ENCODE peak calls at places on chromosome 4, in ten cellular contexts. One of them, this sample, is unnamed.

GRCh38 chr4:76016383-76016782 is 6.9 kb downstream of the CXCL10 start:
- DNase-seq in lung: no peak
- DNase-seq in iPS DF 6.9: no peak
- DNase-seq in pancreas: peak; percentile 89
- DNase-seq in stomach: no peak
- DNase-seq in adipocyte: no peak
- DNase-seq in IMR-90: no peak
- DNase-seq in ovary: no peak
- DNase-seq in A549: no peak
- DNase-seq in CD4-positive, alpha-beta memory T cell: no peak
- DNase-seq in this sample: no peak

GRCh38 chr4:146134761-146135160 is 40.8 kb upstream of the LSM6 start:
- DNase-seq in lung: no peak
- DNase-seq in iPS DF 6.9: no peak
- DNase-seq in pancreas: no peak
- DNase-seq in stomach: no peak
- DNase-seq in adipocyte: peak; percentile 44
- DNase-seq in IMR-90: no peak
- DNase-seq in ovary: no peak
- DNase-seq in A549: no peak
- DNase-seq in CD4-positive, alpha-beta memory T cell: no peak
- DNase-seq in this sample: peak; percentile 76

GRCh38 chr4:75141162-75141561 is 208.2 kb downstream of the PARM1 start:
- DNase-seq in lung: no peak
- DNase-seq in iPS DF 6.9: no peak
- DNase-seq in pancreas: no peak
- DNase-seq in stomach: no peak
- DNase-seq in adipocyte: no peak
- DNase-seq in IMR-90: no peak
- DNase-seq in ovary: no peak
- DNase-seq in A549: no peak
- DNase-seq in CD4-positive, alpha-beta memory T cell: no peak
- DNase-seq in this sample: no peak

GRCh38 chr4:48557478-48557877 is 67.4 kb downstream of the ZAR1 start:
- DNase-seq in lung: no peak
- DNase-seq in iPS DF 6.9: no peak
- DNase-seq in pancreas: no peak
- DNase-seq in stomach: no peak
- DNase-seq in adipocyte: no peak
- DNase-seq in IMR-90: no peak
- DNase-seq in ovary: no peak
- DNase-seq in A549: peak; percentile 28
- DNase-seq in CD4-positive, alpha-beta memory T cell: no peak
- DNase-seq in this sample: no peak

GRCh38 chr4:159174645-159175147 is 71.8 kb downstream of the RAPGEF2 start:
- DNase-seq in lung: no peak
- DNase-seq in iPS DF 6.9: no peak
- DNase-seq in pancreas: no peak
- DNase-seq in stomach: no peak
- DNase-seq in adipocyte: peak; percentile 7
- DNase-seq in IMR-90: peak; percentile 12
- DNase-seq in ovary: no peak
- DNase-seq in A549: no peak
- DNase-seq in CD4-positive, alpha-beta memory T cell: no peak
- DNase-seq in this sample: no peak

GRCh38 chr4:52664479-52664878 is 5.4 kb upstream of the USP46 start:
- DNase-seq in lung: no peak
- DNase-seq in iPS DF 6.9: no peak
- DNase-seq in pancreas: no peak
- DNase-seq in stomach: no peak
- DNase-seq in adipocyte: no peak
- DNase-seq in IMR-90: no peak
- DNase-seq in ovary: no peak
- DNase-seq in A549: no peak
- DNase-seq in CD4-positive, alpha-beta memory T cell: no peak
- DNase-seq in this sample: no peak

GRCh38 chr4:84648185-84648584 is 65.3 kb downstream of the CDS1 start:
- DNase-seq in lung: no peak
- DNase-seq in iPS DF 6.9: no peak
- DNase-seq in pancreas: no peak
- DNase-seq in stomach: no peak
- DNase-seq in adipocyte: no peak
- DNase-seq in IMR-90: no peak
- DNase-seq in ovary: no peak
- DNase-seq in A549: no peak
- DNase-seq in CD4-positive, alpha-beta memory T cell: no peak
- DNase-seq in this sample: no peak

GRCh38 chr4:5125326-5125725 is 74.0 kb downstream of the STK32B start:
- DNase-seq in lung: no peak
- DNase-seq in iPS DF 6.9: no peak
- DNase-seq in pancreas: no peak
- DNase-seq in stomach: no peak
- DNase-seq in adipocyte: no peak
- DNase-seq in IMR-90: no peak
- DNase-seq in ovary: no peak
- DNase-seq in A549: no peak
- DNase-seq in CD4-positive, alpha-beta memory T cell: no peak
- DNase-seq in this sample: no peak

GRCh38 chr4:145437466-145437865 is 44.2 kb upstream of the SMAD1 start:
- DNase-seq in lung: no peak
- DNase-seq in iPS DF 6.9: no peak
- DNase-seq in pancreas: no peak
- DNase-seq in stomach: no peak
- DNase-seq in adipocyte: no peak
- DNase-seq in IMR-90: no peak
- DNase-seq in ovary: no peak
- DNase-seq in A549: no peak
- DNase-seq in CD4-positive, alpha-beta memory T cell: no peak
- DNase-seq in this sample: no peak

GRCh38 chr4:124939908-124940307 is 227.4 kb upstream of the ANKRD50 start:
- DNase-seq in lung: no peak
- DNase-seq in iPS DF 6.9: no peak
- DNase-seq in pancreas: no peak
- DNase-seq in stomach: no peak
- DNase-seq in adipocyte: no peak
- DNase-seq in IMR-90: no peak
- DNase-seq in ovary: no peak
- DNase-seq in A549: no peak
- DNase-seq in CD4-positive, alpha-beta memory T cell: no peak
- DNase-seq in this sample: no peak

GRCh38 chr4:3689576-3690551 is 76.3 kb upstream of the ADRA2C start:
- DNase-seq in lung: no peak
- DNase-seq in iPS DF 6.9: no peak
- DNase-seq in pancreas: peak; percentile 47
- DNase-seq in stomach: no peak
- DNase-seq in adipocyte: no peak
- DNase-seq in IMR-90: no peak
- DNase-seq in ovary: peak; percentile 16
- DNase-seq in A549: no peak
- DNase-seq in CD4-positive, alpha-beta memory T cell: no peak
- DNase-seq in this sample: no peak

GRCh38 chr4:8912089-8912455 is 40.4 kb upstream of the HMX1 start:
- DNase-seq in lung: no peak
- DNase-seq in iPS DF 6.9: no peak
- DNase-seq in pancreas: no peak
- DNase-seq in stomach: peak; percentile 16
- DNase-seq in adipocyte: no peak
- DNase-seq in IMR-90: no peak
- DNase-seq in ovary: no peak
- DNase-seq in A549: no peak
- DNase-seq in CD4-positive, alpha-beta memory T cell: no peak
- DNase-seq in this sample: no peak
- H3K4me1 ChIP-seq in lung: no peaks in the 10 kb centered on the region
- H3K4me1 ChIP-seq in iPS DF 6.9: no peaks in the 10 kb centered on the region
- H3K4me1 ChIP-seq in pancreas: no peaks in the 10 kb centered on the region
- H3K4me1 ChIP-seq in stomach: no peaks in the 10 kb centered on the region
- H3K4me1 ChIP-seq in adipocyte: no peaks in the 10 kb centered on the region
- H3K4me1 ChIP-seq in IMR-90: no peaks in the 10 kb centered on the region
- H3K4me1 ChIP-seq in ovary: no peaks in the 10 kb centered on the region
- H3K4me1 ChIP-seq in A549: peaks cover 6% of the 10 kb centered on the region
- H3K4me1 ChIP-seq in CD4-positive, alpha-beta memory T cell: no peaks in the 10 kb centered on the region
- H3K4me1 ChIP-seq in this sample: no peaks in the 10 kb centered on the region

DNA sequence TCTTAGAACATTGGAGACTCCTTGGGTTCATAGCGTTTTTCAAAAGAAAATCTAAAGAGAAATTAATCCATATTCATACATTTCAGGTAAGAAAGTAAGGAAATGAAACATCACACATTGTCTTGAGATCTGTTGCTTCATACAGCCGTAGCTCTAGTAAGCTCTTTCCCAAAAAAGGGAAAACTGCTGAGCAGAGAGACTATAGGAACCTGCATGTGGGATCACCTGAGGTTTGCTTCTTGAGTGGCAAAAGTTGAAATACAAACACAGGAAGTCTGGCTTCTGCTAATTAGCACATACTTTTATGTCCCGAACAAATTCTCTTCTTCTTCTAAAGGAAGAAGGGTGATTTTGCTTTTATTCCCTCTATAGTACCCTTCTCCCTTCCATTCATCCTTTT is 57.7 kb downstream of the MRPL1 start:
- DNase-seq in lung: no peak
- DNase-seq in iPS DF 6.9: no peak
- DNase-seq in pancreas: no peak
- DNase-seq in stomach: no peak
- DNase-seq in adipocyte: no peak
- DNase-seq in IMR-90: no peak
- DNase-seq in ovary: no peak
- DNase-seq in A549: no peak
- DNase-seq in CD4-positive, alpha-beta memory T cell: no peak
- DNase-seq in this sample: no peak
- H3K4me1 ChIP-seq in lung: peaks cover 6% of the 10 kb centered on the region
- H3K4me1 ChIP-seq in iPS DF 6.9: no peaks in the 10 kb centered on the region
- H3K4me1 ChIP-seq in pancreas: no peaks in the 10 kb centered on the region
- H3K4me1 ChIP-seq in stomach: no peaks in the 10 kb centered on the region
- H3K4me1 ChIP-seq in adipocyte: peaks cover 26% of the 10 kb centered on the region
- H3K4me1 ChIP-seq in IMR-90: peaks cover 14% of the 10 kb centered on the region
- H3K4me1 ChIP-seq in ovary: no peaks in the 10 kb centered on the region
- H3K4me1 ChIP-seq in A549: peaks cover 26% of the 10 kb centered on the region
- H3K4me1 ChIP-seq in CD4-positive, alpha-beta memory T cell: no peaks in the 10 kb centered on the region
- H3K4me1 ChIP-seq in this sample: no peaks in the 10 kb centered on the region

GRCh38 chr4:139844459-139845036 is 178.9 kb downstream of the MGST2 start:
- DNase-seq in lung: no peak
- DNase-seq in iPS DF 6.9: no peak
- DNase-seq in pancreas: no peak
- DNase-seq in stomach: no peak
- DNase-seq in adipocyte: peak; percentile 9
- DNase-seq in IMR-90: no peak
- DNase-seq in ovary: no peak
- DNase-seq in A549: no peak
- DNase-seq in CD4-positive, alpha-beta memory T cell: no peak
- DNase-seq in this sample: no peak

GRCh38 chr4:139841464-139842195 is 176.0 kb downstream of the MGST2 start:
- DNase-seq in lung: no peak
- DNase-seq in iPS DF 6.9: no peak
- DNase-seq in pancreas: no peak
- DNase-seq in stomach: no peak
- DNase-seq in adipocyte: no peak
- DNase-seq in IMR-90: no peak
- DNase-seq in ovary: no peak
- DNase-seq in A549: no peak
- DNase-seq in CD4-positive, alpha-beta memory T cell: no peak
- DNase-seq in this sample: peak; percentile 67

GRCh38 chr4:139845481-139846093 is 180.0 kb downstream of the MGST2 start:
- DNase-seq in lung: no peak
- DNase-seq in iPS DF 6.9: no peak
- DNase-seq in pancreas: no peak
- DNase-seq in stomach: no peak
- DNase-seq in adipocyte: no peak
- DNase-seq in IMR-90: no peak
- DNase-seq in ovary: no peak
- DNase-seq in A549: no peak
- DNase-seq in CD4-positive, alpha-beta memory T cell: no peak
- DNase-seq in this sample: no peak

GRCh38 chr4:139844057-139844456 is 178.4 kb downstream of the MGST2 start:
- DNase-seq in lung: no peak
- DNase-seq in iPS DF 6.9: no peak
- DNase-seq in pancreas: no peak
- DNase-seq in stomach: no peak
- DNase-seq in adipocyte: peak; percentile 15
- DNase-seq in IMR-90: no peak
- DNase-seq in ovary: no peak
- DNase-seq in A549: no peak
- DNase-seq in CD4-positive, alpha-beta memory T cell: no peak
- DNase-seq in this sample: no peak

DNA sequence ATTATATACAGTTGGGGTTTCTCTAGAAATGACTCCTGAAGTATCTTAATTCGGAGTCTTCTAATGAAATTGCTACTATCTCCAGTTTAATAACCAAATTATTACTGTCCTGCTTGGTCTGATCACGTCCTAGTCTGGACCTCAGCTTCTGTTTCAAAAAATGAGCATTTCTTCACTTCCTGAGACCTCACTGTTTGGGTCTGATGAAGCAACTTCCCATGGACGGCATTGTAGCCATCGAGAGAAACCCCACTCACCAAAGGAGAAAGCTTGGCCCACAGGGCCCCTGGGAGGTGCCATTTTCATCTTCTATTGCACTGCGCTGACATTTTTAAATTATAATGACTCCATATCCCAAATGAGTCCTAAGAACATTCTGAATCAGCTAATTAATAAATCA is 178.0 kb downstream of the MGST2 start:
- DNase-seq in lung: no peak
- DNase-seq in iPS DF 6.9: no peak
- DNase-seq in pancreas: no peak
- DNase-seq in stomach: no peak
- DNase-seq in adipocyte: no peak
- DNase-seq in IMR-90: no peak
- DNase-seq in ovary: no peak
- DNase-seq in A549: no peak
- DNase-seq in CD4-positive, alpha-beta memory T cell: no peak
- DNase-seq in this sample: no peak
- H3K4me1 ChIP-seq in lung: no peaks in the 10 kb centered on the region
- H3K4me1 ChIP-seq in iPS DF 6.9: no peaks in the 10 kb centered on the region
- H3K4me1 ChIP-seq in pancreas: peaks cover 11% of the 10 kb centered on the region
- H3K4me1 ChIP-seq in stomach: peaks cover 6% of the 10 kb centered on the region
- H3K4me1 ChIP-seq in adipocyte: no peaks in the 10 kb centered on the region
- H3K4me1 ChIP-seq in IMR-90: peaks cover 2% of the 10 kb centered on the region
- H3K4me1 ChIP-seq in ovary: peaks cover 7% of the 10 kb centered on the region
- H3K4me1 ChIP-seq in A549: peaks cover 15% of the 10 kb centered on the region
- H3K4me1 ChIP-seq in CD4-positive, alpha-beta memory T cell: no peaks in the 10 kb centered on the region
- H3K4me1 ChIP-seq in this sample: peaks cover 4% of the 10 kb centered on the region

DNA sequence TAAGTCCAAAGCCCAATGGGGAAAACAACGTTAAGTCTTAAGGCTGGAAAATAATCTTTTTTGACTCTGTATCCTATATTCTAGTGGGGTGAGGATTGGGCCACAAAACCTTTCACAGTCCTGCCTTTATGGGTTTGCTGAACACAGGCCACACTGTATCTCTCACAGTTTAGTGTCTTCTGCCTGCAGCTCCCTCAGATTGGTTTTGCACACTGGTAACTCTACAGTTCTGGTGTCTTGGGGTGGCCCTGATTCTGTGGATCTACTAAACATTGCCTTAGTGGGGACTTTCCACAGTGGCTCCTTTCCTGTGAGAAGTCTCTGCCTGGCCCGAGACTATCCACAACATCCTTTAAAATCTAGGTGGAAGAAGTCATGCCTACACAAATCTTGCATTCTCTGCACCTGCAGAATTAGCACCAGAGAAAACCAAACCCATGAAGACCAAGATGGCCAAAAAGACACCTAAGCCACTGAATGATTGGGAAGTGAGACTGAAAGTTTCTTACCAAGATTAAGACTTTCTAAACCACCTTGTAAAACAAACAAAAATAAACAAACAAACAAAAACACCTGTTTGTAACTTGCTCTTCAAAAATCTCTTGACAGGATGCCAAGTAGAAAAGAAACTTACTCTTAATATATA is 150.4 kb upstream of the PCDH10 start:
- DNase-seq in lung: no peak
- DNase-seq in iPS DF 6.9: no peak
- DNase-seq in pancreas: no peak
- DNase-seq in stomach: no peak
- DNase-seq in adipocyte: no peak
- DNase-seq in IMR-90: no peak
- DNase-seq in ovary: no peak
- DNase-seq in A549: no peak
- DNase-seq in CD4-positive, alpha-beta memory T cell: no peak
- DNase-seq in this sample: no peak
- H3K4me1 ChIP-seq in lung: no peaks in the 10 kb centered on the region
- H3K4me1 ChIP-seq in iPS DF 6.9: no peaks in the 10 kb centered on the region
- H3K4me1 ChIP-seq in pancreas: no peaks in the 10 kb centered on the region
- H3K4me1 ChIP-seq in stomach: no peaks in the 10 kb centered on the region
- H3K4me1 ChIP-seq in adipocyte: no peaks in the 10 kb centered on the region
- H3K4me1 ChIP-seq in IMR-90: no peaks in the 10 kb centered on the region
- H3K4me1 ChIP-seq in ovary: no peaks in the 10 kb centered on the region
- H3K4me1 ChIP-seq in A549: no peaks in the 10 kb centered on the region
- H3K4me1 ChIP-seq in CD4-positive, alpha-beta memory T cell: no peaks in the 10 kb centered on the region
- H3K4me1 ChIP-seq in this sample: no peaks in the 10 kb centered on the region